ENCODE peak calls at places on chromosomes 2 and 18, in five cellular contexts. One of them, this sample, is unnamed.

GRCh38 chr2:123971564-123972318 is 53.3 kb upstream of the CNTNAP5 start:
- DNase-seq in islet precursor cell: no peak
- DNase-seq in GM06990: no peak
- DNase-seq in ACHN: no peak
- DNase-seq in stimulated activated CD4-positive, alpha-beta T cell treated with anti-CD3 and anti-CD28 coated beads, Interleukin-2, amount 100 ng/mL, for 48 hours: no peak
- DNase-seq in this sample: no peak

GRCh38 chr2:68837164-68837860 is 33.9 kb downstream of the BMP10 start:
- DNase-seq in islet precursor cell: peak
- DNase-seq in GM06990: peak
- DNase-seq in ACHN: no peak
- DNase-seq in stimulated activated CD4-positive, alpha-beta T cell treated with anti-CD3 and anti-CD28 coated beads, Interleukin-2, amount 100 ng/mL, for 48 hours: peak
- DNase-seq in this sample: peak

GRCh38 chr2:39947294-39948015 is 168.4 kb upstream of the THUMPD2 start:
- DNase-seq in islet precursor cell: no peak
- DNase-seq in GM06990: no peak
- DNase-seq in ACHN: no peak
- DNase-seq in stimulated activated CD4-positive, alpha-beta T cell treated with anti-CD3 and anti-CD28 coated beads, Interleukin-2, amount 100 ng/mL, for 48 hours: peak
- DNase-seq in this sample: no peak

GRCh38 chr18:44715245-44715644 is 34.6 kb downstream of the SETBP1 start:
- DNase-seq in islet precursor cell: peak
- DNase-seq in GM06990: no peak
- DNase-seq in ACHN: peak
- DNase-seq in stimulated activated CD4-positive, alpha-beta T cell treated with anti-CD3 and anti-CD28 coated beads, Interleukin-2, amount 100 ng/mL, for 48 hours: no peak
- DNase-seq in this sample: no peak

GRCh38 chr18:23401400-23402347 is 51.4 kb upstream of the RIOK3 start:
- DNase-seq in islet precursor cell: peak
- DNase-seq in GM06990: no peak
- DNase-seq in ACHN: peak
- DNase-seq in stimulated activated CD4-positive, alpha-beta T cell treated with anti-CD3 and anti-CD28 coated beads, Interleukin-2, amount 100 ng/mL, for 48 hours: no peak
- DNase-seq in this sample: peak

GRCh38 chr18:12377556-12378553 is 828 bp upstream of the AFG3L2 start:
- DNase-seq in islet precursor cell: peak
- DNase-seq in GM06990: no peak
- DNase-seq in ACHN: no peak
- DNase-seq in stimulated activated CD4-positive, alpha-beta T cell treated with anti-CD3 and anti-CD28 coated beads, Interleukin-2, amount 100 ng/mL, for 48 hours: no peak
- DNase-seq in this sample: peak

GRCh38 chr2:214412679-214413078 is 1.8 kb downstream of the VWC2L start:
- DNase-seq in islet precursor cell: no peak
- DNase-seq in GM06990: no peak
- DNase-seq in ACHN: no peak
- DNase-seq in stimulated activated CD4-positive, alpha-beta T cell treated with anti-CD3 and anti-CD28 coated beads, Interleukin-2, amount 100 ng/mL, for 48 hours: no peak
- DNase-seq in this sample: no peak

GRCh38 chr2:230043025-230043424 is 25.7 kb downstream of the SLC16A14 start:
- DNase-seq in islet precursor cell: no peak
- DNase-seq in GM06990: no peak
- DNase-seq in ACHN: no peak
- DNase-seq in stimulated activated CD4-positive, alpha-beta T cell treated with anti-CD3 and anti-CD28 coated beads, Interleukin-2, amount 100 ng/mL, for 48 hours: no peak
- DNase-seq in this sample: no peak

GRCh38 chr2:19809206-19809605 is 92.6 kb downstream of the TTC32 start:
- DNase-seq in islet precursor cell: no peak
- DNase-seq in GM06990: no peak
- DNase-seq in ACHN: no peak
- DNase-seq in stimulated activated CD4-positive, alpha-beta T cell treated with anti-CD3 and anti-CD28 coated beads, Interleukin-2, amount 100 ng/mL, for 48 hours: no peak
- DNase-seq in this sample: no peak

GRCh38 chr2:209416913-209417312 is 6.9 kb upstream of the MAP2 start:
- DNase-seq in islet precursor cell: no peak
- DNase-seq in GM06990: no peak
- DNase-seq in ACHN: no peak
- DNase-seq in stimulated activated CD4-positive, alpha-beta T cell treated with anti-CD3 and anti-CD28 coated beads, Interleukin-2, amount 100 ng/mL, for 48 hours: no peak
- DNase-seq in this sample: no peak

GRCh38 chr18:55589625-55590291 is 1.8 kb upstream of the TCF4 start:
- DNase-seq in islet precursor cell: peak
- DNase-seq in GM06990: peak
- DNase-seq in ACHN: peak
- DNase-seq in stimulated activated CD4-positive, alpha-beta T cell treated with anti-CD3 and anti-CD28 coated beads, Interleukin-2, amount 100 ng/mL, for 48 hours: peak
- DNase-seq in this sample: peak

This sample was measured in endodermal cell.